ENCODE peak calls at places on chromosome 18, in nine cellular contexts. C is pancreas, A is GM12878, V is uterus, D is Peyer's patch, P is IMR-90, W is ovary, N is thoracic aorta, F is stomach. Z is an unnamed sample. For H3K9me3, the result is how much of the 10 kb centered on the place peaks cover.

GRCh38 chr18:45164551-45164950 is 450.7 kb upstream of the SLC14A2 start:
- DNase-seq in C (no peak), A (no peak), V (no peak), D (no peak), P (no peak), W (no peak), N (no peak), F (no peak), Z (no peak)

GRCh38 chr18:13574355-13574754 is 152.0 kb downstream of the FAM210A start:
- DNase-seq in C (no peak), A (no peak), V (no peak), D (no peak), P (no peak), W (no peak), N (no peak), F (no peak), Z (no peak)

GRCh38 chr18:45014047-45014501 is 333.4 kb downstream of the SETBP1 start:
- DNase-seq in C (no peak), A (no peak), V (peak), D (no peak), P (peak), W (no peak), N (no peak), F (no peak), Z (peak)

GRCh38 chr18:56233595-56233994 is 404.8 kb downstream of the TXNL1 start:
- DNase-seq in C (no peak), A (no peak), V (peak), D (no peak), P (peak), W (peak), N (no peak), F (no peak), Z (peak)

GRCh38 chr18:79953921-79954651 is 2.6 kb upstream of the SLC66A2 start:
- DNase-seq in C (no peak), A (no peak), V (no peak), D (no peak), P (no peak), W (peak), N (no peak), F (no peak), Z (no peak)

GRCh38 chr18:48152549-48152948 is 222.1 kb upstream of the SMAD2 start:
- DNase-seq in C (no peak), A (no peak), V (no peak), D (no peak), P (no peak), W (no peak), N (no peak), F (no peak), Z (peak)

GRCh38 chr18:68935686-68936085 is 137.8 kb downstream of the CCDC102B start:
- DNase-seq in C (no peak), A (no peak), V (no peak), D (no peak), P (no peak), W (no peak), N (no peak), F (no peak), Z (no peak)

GRCh38 chr18:51907687-51908597 is 432.1 kb upstream of the DCC start:
- DNase-seq in C (no peak), A (no peak), V (no peak), D (no peak), P (no peak), W (no peak), N (no peak), F (no peak), Z (no peak)

GRCh38 chr18:10059610-10060468 is 146.0 kb downstream of the VAPA start:
- DNase-seq in C (no peak), A (no peak), V (peak), D (no peak), P (peak), W (no peak), N (no peak), F (no peak), Z (peak)

GRCh38 chr18:24014986-24015896 is 687 bp downstream of the TTC39C start:
- DNase-seq in C (peak), A (no peak), V (peak), D (peak), P (peak), W (peak), N (no peak), F (peak), Z (peak)

GRCh38 chr18:8797206-8797605 is 91.8 kb downstream of the MTCL1 start:
- DNase-seq in C (no peak), A (no peak), V (no peak), D (no peak), P (peak), W (no peak), N (no peak), F (peak), Z (no peak)

GRCh38 chr18:28267878-28268625 is 91.1 kb upstream of the CDH2 start:
- DNase-seq in C (no peak), A (no peak), V (no peak), D (no peak), P (peak), W (no peak), N (no peak), F (no peak), Z (no peak)

GRCh38 chr18:25239636-25240468 is 112.1 kb downstream of the ZNF521 start:
- DNase-seq in C (no peak), A (no peak), V (no peak), D (no peak), P (peak), W (no peak), N (no peak), F (no peak), Z (no peak)

GRCh38 chr18:2898131-2898640 is 51.4 kb downstream of the EMILIN2 start:
- DNase-seq in C (no peak), A (no peak), V (no peak), D (no peak), P (peak), W (peak), N (no peak), F (no peak), Z (peak)

GRCh38 chr18:24427484-24427883 is 1.0 kb downstream of the IMPACT start:
- DNase-seq in C (no peak), A (no peak), V (no peak), D (no peak), P (peak), W (no peak), N (no peak), F (no peak), Z (no peak)

GRCh38 chr18:55038162-55038561 is 78.9 kb upstream of the CCDC68 start:
- DNase-seq in C (no peak), A (no peak), V (no peak), D (no peak), P (peak), W (no peak), N (no peak), F (no peak), Z (no peak)

GRCh38 chr18:35525795-35526475 is 28.2 kb upstream of the INO80C start:
- DNase-seq in C (no peak), A (no peak), V (peak), D (no peak), P (no peak), W (no peak), N (no peak), F (no peak), Z (no peak)

GRCh38 chr18:8623549-8624106 is 14.4 kb downstream of the RAB12 start:
- DNase-seq in C (no peak), A (no peak), V (no peak), D (peak), P (no peak), W (no peak), N (no peak), F (no peak), Z (peak)

GRCh38 chr18:70491734-70492348 is 203.0 kb downstream of the SOCS6 start:
- DNase-seq in C (peak), A (no peak), V (no peak), D (peak), P (peak), W (no peak), N (peak), F (peak), Z (peak)

GRCh38 chr18:35311506-35311905 is 21.5 kb upstream of the ZSCAN30 start:
- DNase-seq in C (no peak), A (no peak), V (no peak), D (no peak), P (peak), W (no peak), N (no peak), F (no peak), Z (no peak)

GRCh38 chr18:48605408-48605845 is 66.6 kb downstream of the CTIF start:
- DNase-seq in C (no peak), A (peak), V (no peak), D (no peak), P (peak), W (no peak), N (no peak), F (no peak), Z (no peak)

GRCh38 chr18:37484893-37485834 is 80.4 kb downstream of the CELF4 start:
- DNase-seq in C (no peak), A (no peak), V (no peak), D (no peak), P (peak), W (peak), N (no peak), F (no peak), Z (no peak)

GRCh38 chr18:34661464-34662087 is 48.5 kb upstream of the DTNA start:
- DNase-seq in C (no peak), A (no peak), V (no peak), D (no peak), P (peak), W (no peak), N (no peak), F (no peak), Z (no peak)

GRCh38 chr18:56038258-56039030 is 450.5 kb upstream of the TCF4 start:
- DNase-seq in C (no peak), A (no peak), V (no peak), D (no peak), P (no peak), W (no peak), N (no peak), F (no peak), Z (no peak)

GRCh38 chr18:2893676-2894075 is 46.9 kb downstream of the EMILIN2 start:
- DNase-seq in C (no peak), A (no peak), V (no peak), D (no peak), P (no peak), W (no peak), N (no peak), F (no peak), Z (peak)

GRCh38 chr18:70411307-70411706 is 122.5 kb downstream of the SOCS6 start:
- DNase-seq in C (no peak), A (no peak), V (no peak), D (no peak), P (no peak), W (no peak), N (no peak), F (no peak), Z (no peak)

GRCh38 chr18:74994502-74995403 is 214.2 kb downstream of the PTGR3 start:
- DNase-seq in C (no peak), A (peak), V (no peak), D (peak), P (peak), W (no peak), N (no peak), F (no peak), Z (peak)
- H3K27ac ChIP-seq in C (no peak), A (peak), V (no peak), D (peak), P (peak), W (no peak), N (no peak), F (peak), Z (no peak)

DNA sequence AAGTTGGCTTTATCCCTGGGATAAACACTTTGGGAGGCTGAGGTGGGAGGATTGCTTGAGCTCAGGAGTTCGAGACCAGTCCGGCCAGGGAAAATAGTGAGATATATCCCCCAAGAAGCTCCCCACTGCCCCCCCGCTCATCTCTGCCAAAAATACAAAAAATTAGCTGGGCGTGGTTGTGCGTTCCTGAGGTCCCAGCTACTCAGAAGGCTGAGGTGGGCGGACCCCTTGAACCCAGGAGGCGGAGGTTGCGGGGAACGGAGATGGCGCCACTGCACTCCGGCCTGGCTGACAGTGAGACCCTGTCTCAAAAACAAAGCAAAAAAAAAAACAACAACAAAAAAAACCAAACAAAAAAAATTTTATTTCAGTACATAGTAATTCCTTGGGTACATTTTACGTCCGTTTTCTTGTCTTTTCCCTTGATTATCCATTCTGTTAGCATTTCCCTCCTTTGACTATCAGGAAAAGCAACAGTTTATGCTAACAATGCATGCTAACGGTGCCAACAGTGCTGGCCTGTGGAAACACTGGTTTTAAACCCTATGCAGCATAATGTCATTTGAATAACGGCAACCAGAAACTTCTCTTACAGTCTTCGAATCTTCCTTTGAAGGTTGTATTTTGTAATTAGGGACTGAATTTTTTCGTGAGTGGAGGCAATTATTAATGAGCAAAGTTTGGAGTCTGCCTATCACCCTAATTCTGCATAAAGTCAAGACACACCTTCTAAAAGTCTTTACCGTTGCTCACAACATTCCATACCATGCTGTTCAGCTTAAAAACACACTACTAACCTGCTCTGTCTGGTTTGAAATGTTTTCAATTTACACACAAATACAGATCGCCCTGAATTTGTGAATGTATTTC is 753 bp upstream of the MIB1 start:
- DNase-seq in C (peak), A (no peak), V (peak), D (no peak), P (no peak), W (peak), N (no peak), F (no peak), Z (no peak)
- H3K9me3 ChIP-seq in C (under half), A (under half), V (under half), D (under half), P (under half), W (under half), N (under half), F (under half), Z (under half)

GRCh38 chr18:41862921-41863320 is 92.1 kb upstream of the PIK3C3 start:
- DNase-seq in C (no peak), A (no peak), V (no peak), D (no peak), P (no peak), W (no peak), N (no peak), F (no peak), Z (no peak)

GRCh38 chr18:41864216-41864615 is 90.8 kb upstream of the PIK3C3 start:
- DNase-seq in C (no peak), A (no peak), V (no peak), D (no peak), P (no peak), W (no peak), N (no peak), F (no peak), Z (no peak)

GRCh38 chr18:41853280-41853679 is 101.8 kb upstream of the PIK3C3 start:
- DNase-seq in C (no peak), A (no peak), V (no peak), D (no peak), P (no peak), W (no peak), N (no peak), F (no peak), Z (no peak)

GRCh38 chr18:41858761-41859555 is 96.1 kb upstream of the PIK3C3 start:
- DNase-seq in C (no peak), A (no peak), V (no peak), D (no peak), P (no peak), W (no peak), N (no peak), F (no peak), Z (no peak)
- TF ChIP-seq CTCF in C (no peak), A (no peak), V (no peak), D (no peak), P (no peak), W (no peak), N (no peak), F (no peak), Z (no peak)

DNA sequence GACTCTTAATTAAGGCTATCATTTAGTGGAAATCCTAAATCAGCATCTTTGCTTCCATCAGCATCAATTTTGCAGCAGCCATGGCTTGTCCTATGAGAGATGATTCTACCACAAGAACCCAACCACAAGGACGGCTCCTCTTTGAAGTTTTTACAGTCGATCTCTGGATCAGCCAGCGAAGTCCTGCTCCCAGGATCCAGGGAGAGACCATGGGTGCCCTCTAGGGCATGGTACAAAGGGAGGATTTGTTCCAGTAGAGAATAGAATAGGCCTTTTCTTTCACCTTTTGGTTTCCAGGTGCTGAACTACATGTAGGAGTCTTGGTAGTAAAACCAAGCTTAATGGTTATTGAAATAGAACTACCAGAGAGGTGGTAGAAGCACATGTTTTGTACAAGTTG is 52.7 kb downstream of the TMEM200C start:
- DNase-seq in C (no peak), A (no peak), V (no peak), D (no peak), P (no peak), W (no peak), N (no peak), F (no peak), Z (no peak)
- H3K27ac ChIP-seq in C (no peak), A (no peak), V (no peak), D (no peak), P (no peak), W (no peak), N (no peak), F (no peak), Z (no peak)

GRCh38 chr18:78427081-78427480 is 552.5 kb upstream of the SALL3 start:
- DNase-seq in C (no peak), A (no peak), V (no peak), D (no peak), P (no peak), W (no peak), N (no peak), F (no peak), Z (no peak)

GRCh38 chr18:78430171-78430857 is 549.3 kb upstream of the SALL3 start:
- DNase-seq in C (no peak), A (no peak), V (no peak), D (no peak), P (no peak), W (no peak), N (no peak), F (no peak), Z (no peak)

GRCh38 chr18:78429127-78430108 is 550.2 kb upstream of the SALL3 start:
- DNase-seq in C (no peak), A (no peak), V (no peak), D (no peak), P (no peak), W (no peak), N (no peak), F (no peak), Z (no peak)

GRCh38 chr18:78436110-78436509 is 543.5 kb upstream of the SALL3 start:
- DNase-seq in C (no peak), A (no peak), V (no peak), D (no peak), P (no peak), W (no peak), N (no peak), F (no peak), Z (no peak)

DNA sequence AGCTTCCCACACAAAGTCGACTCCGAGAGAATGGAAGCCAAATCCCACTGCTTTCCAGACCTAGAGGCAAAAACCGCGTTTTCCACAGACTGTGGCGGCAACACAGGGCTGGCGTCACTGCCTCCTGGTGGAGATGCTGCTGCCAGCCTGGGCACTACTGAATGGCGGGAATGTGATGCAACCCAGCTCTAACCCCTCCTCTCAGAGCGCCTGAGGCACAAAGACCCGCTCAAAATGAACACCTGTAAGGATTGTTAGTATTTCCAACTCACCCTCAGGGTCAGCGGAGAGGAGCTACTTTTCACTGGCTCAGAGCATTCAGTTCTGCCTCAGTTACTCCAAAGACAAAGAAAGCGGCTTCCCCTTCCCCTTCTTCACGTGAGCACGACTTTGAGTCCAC is 548.0 kb upstream of the SALL3 start:
- DNase-seq in C (no peak), A (no peak), V (no peak), D (no peak), P (no peak), W (no peak), N (no peak), F (no peak), Z (no peak)
- H3K9me3 ChIP-seq in C (under half), A (under half), V (under half), D (under half), P (under half), W (under half), N (under half), F (under half), Z (under half)

DNA sequence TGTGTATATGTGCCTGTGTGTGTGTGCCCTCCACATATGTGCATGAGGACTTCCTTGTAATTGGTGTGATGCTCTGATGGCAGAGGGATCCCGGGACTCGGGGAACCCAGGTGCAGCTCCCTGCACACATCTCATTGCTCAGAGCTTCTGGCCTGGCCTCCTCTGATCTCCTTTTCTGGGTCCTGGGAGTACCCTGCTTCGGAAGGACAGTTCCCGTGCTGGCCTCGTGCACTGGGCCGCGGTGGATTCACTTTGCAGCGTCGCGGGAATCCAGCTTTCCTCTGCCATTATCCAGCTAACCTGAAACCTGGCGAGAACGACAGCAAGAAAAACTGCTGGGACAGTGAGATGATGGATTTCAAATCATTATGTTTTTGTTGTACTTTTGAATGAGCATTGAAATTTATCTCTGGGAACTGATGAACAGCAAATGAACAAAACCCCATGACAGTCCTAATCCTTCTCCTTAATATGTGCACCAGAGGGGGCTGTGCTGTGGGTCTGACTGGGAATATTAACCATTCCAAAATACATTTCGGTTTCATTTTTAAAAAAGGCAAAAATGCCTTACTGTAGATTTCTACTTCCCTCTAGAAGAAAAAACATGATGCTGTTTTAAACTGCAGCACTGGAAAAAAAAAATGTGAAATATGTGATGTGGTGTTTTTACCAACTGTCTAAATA is 78.2 kb downstream of the PTGR3 start:
- DNase-seq in C (no peak), A (no peak), V (no peak), D (no peak), P (peak), W (no peak), N (no peak), F (no peak), Z (peak)
- TF ChIP-seq CTCF in C (no peak), A (no peak), V (no peak), D (no peak), P (peak), W (no peak), N (no peak), F (no peak), Z (no peak)

Z was measured in tibial artery.